ENCODE peak calls at places on chromosomes 4 and X, in seven cellular contexts. One of them, this sample, is unnamed.
A peak's percentile ranks its signal among the peaks of the same experiment; 100 is the strongest.

GRCh38 chr4:93396274-93396673 is 432.3 kb upstream of the ATOH1 start:
- DNase-seq in upper lobe of right lung: no peak
- DNase-seq in stimulated activated CD4-positive, alpha-beta T cell treated with anti-CD3 and anti-CD28 coated beads, TNF-alpha, amount 100 ng/mL, for 4 hours: no peak
- DNase-seq in omental fat pad: no peak
- DNase-seq in mucosa of descending colon: no peak
- DNase-seq in neuronal stem cell: no peak
- DNase-seq in astrocyte of the spinal cord: peak; percentile 73
- DNase-seq in this sample: no peak

GRCh38 chr4:108399610-108400265 is 220.6 kb upstream of the RPL34 start:
- DNase-seq in omental fat pad: no peak
- DNase-seq in upper lobe of right lung: no peak
- DNase-seq in stimulated activated CD4-positive, alpha-beta T cell treated with anti-CD3 and anti-CD28 coated beads, TNF-alpha, amount 100 ng/mL, for 4 hours: no peak
- DNase-seq in mucosa of descending colon: no peak
- DNase-seq in astrocyte of the spinal cord: no peak
- DNase-seq in neuronal stem cell: no peak
- DNase-seq in this sample: no peak

GRCh38 chrX:72142094-72142843 is 10.6 kb upstream of the RTL5 start:
- DNase-seq in astrocyte of the spinal cord: no peak
- DNase-seq in stimulated activated CD4-positive, alpha-beta T cell treated with anti-CD3 and anti-CD28 coated beads, TNF-alpha, amount 100 ng/mL, for 4 hours: no peak
- DNase-seq in mucosa of descending colon: no peak
- DNase-seq in upper lobe of right lung: no peak
- DNase-seq in omental fat pad: no peak
- DNase-seq in neuronal stem cell: peak; percentile 51
- DNase-seq in this sample: no peak

GRCh38 chrX:134600714-134601113 is 57.6 kb downstream of the PLAC1 start:
- DNase-seq in neuronal stem cell: no peak
- DNase-seq in omental fat pad: no peak
- DNase-seq in mucosa of descending colon: no peak
- DNase-seq in stimulated activated CD4-positive, alpha-beta T cell treated with anti-CD3 and anti-CD28 coated beads, TNF-alpha, amount 100 ng/mL, for 4 hours: no peak
- DNase-seq in astrocyte of the spinal cord: peak; percentile 59
- DNase-seq in upper lobe of right lung: no peak
- DNase-seq in this sample: no peak

GRCh38 chrX:16573781-16574180 is 76.2 kb upstream of the S100G start:
- DNase-seq in mucosa of descending colon: no peak
- DNase-seq in astrocyte of the spinal cord: peak; percentile 55
- DNase-seq in upper lobe of right lung: no peak
- DNase-seq in omental fat pad: no peak
- DNase-seq in stimulated activated CD4-positive, alpha-beta T cell treated with anti-CD3 and anti-CD28 coated beads, TNF-alpha, amount 100 ng/mL, for 4 hours: no peak
- DNase-seq in neuronal stem cell: no peak
- DNase-seq in this sample: no peak

GRCh38 chr4:41256131-41256739 is 493 bp upstream of the UCHL1 start:
- DNase-seq in upper lobe of right lung: no peak
- DNase-seq in mucosa of descending colon: no peak
- DNase-seq in omental fat pad: no peak
- DNase-seq in stimulated activated CD4-positive, alpha-beta T cell treated with anti-CD3 and anti-CD28 coated beads, TNF-alpha, amount 100 ng/mL, for 4 hours: no peak
- DNase-seq in neuronal stem cell: peak; percentile 31
- DNase-seq in astrocyte of the spinal cord: peak; percentile 61
- DNase-seq in this sample: no peak

GRCh38 chr4:8082517-8083055 is 76.0 kb downstream of the ABLIM2 start:
- DNase-seq in omental fat pad: no peak
- DNase-seq in astrocyte of the spinal cord: peak; percentile 1
- DNase-seq in mucosa of descending colon: no peak
- DNase-seq in stimulated activated CD4-positive, alpha-beta T cell treated with anti-CD3 and anti-CD28 coated beads, TNF-alpha, amount 100 ng/mL, for 4 hours: no peak
- DNase-seq in neuronal stem cell: no peak
- DNase-seq in upper lobe of right lung: no peak
- DNase-seq in this sample: no peak

GRCh38 chr4:84796388-84796787 is 170.1 kb downstream of the WDFY3 start:
- DNase-seq in neuronal stem cell: no peak
- DNase-seq in astrocyte of the spinal cord: peak; percentile 17
- DNase-seq in upper lobe of right lung: no peak
- DNase-seq in stimulated activated CD4-positive, alpha-beta T cell treated with anti-CD3 and anti-CD28 coated beads, TNF-alpha, amount 100 ng/mL, for 4 hours: no peak
- DNase-seq in mucosa of descending colon: no peak
- DNase-seq in omental fat pad: no peak
- DNase-seq in this sample: no peak

GRCh38 chr4:113899260-113900177 is 79.9 kb downstream of the ARSJ start:
- DNase-seq in neuronal stem cell: no peak
- DNase-seq in omental fat pad: no peak
- DNase-seq in astrocyte of the spinal cord: no peak
- DNase-seq in upper lobe of right lung: no peak
- DNase-seq in stimulated activated CD4-positive, alpha-beta T cell treated with anti-CD3 and anti-CD28 coated beads, TNF-alpha, amount 100 ng/mL, for 4 hours: no peak
- DNase-seq in mucosa of descending colon: no peak
- DNase-seq in this sample: no peak

GRCh38 chr4:15366660-15367059 is 61.2 kb upstream of the C1QTNF7 start:
- DNase-seq in omental fat pad: no peak
- DNase-seq in mucosa of descending colon: no peak
- DNase-seq in upper lobe of right lung: no peak
- DNase-seq in stimulated activated CD4-positive, alpha-beta T cell treated with anti-CD3 and anti-CD28 coated beads, TNF-alpha, amount 100 ng/mL, for 4 hours: no peak
- DNase-seq in astrocyte of the spinal cord: no peak
- DNase-seq in neuronal stem cell: no peak
- DNase-seq in this sample: no peak

GRCh38 chrX:24148535-24149345 is 789 bp upstream of the ZFX start:
- DNase-seq in neuronal stem cell: peak; percentile 1
- DNase-seq in stimulated activated CD4-positive, alpha-beta T cell treated with anti-CD3 and anti-CD28 coated beads, TNF-alpha, amount 100 ng/mL, for 4 hours: no peak
- DNase-seq in upper lobe of right lung: no peak
- DNase-seq in omental fat pad: no peak
- DNase-seq in mucosa of descending colon: no peak
- DNase-seq in astrocyte of the spinal cord: peak; percentile 48
- DNase-seq in this sample: peak; percentile 66

GRCh38 chrX:79623098-79623762 is 256.1 kb upstream of the ITM2A start:
- DNase-seq in upper lobe of right lung: no peak
- DNase-seq in stimulated activated CD4-positive, alpha-beta T cell treated with anti-CD3 and anti-CD28 coated beads, TNF-alpha, amount 100 ng/mL, for 4 hours: no peak
- DNase-seq in neuronal stem cell: no peak
- DNase-seq in astrocyte of the spinal cord: no peak
- DNase-seq in mucosa of descending colon: no peak
- DNase-seq in omental fat pad: no peak
- DNase-seq in this sample: no peak

GRCh38 chr4:169724251-169724650 is 33.5 kb downstream of the HPF1 start:
- DNase-seq in upper lobe of right lung: no peak
- DNase-seq in omental fat pad: no peak
- DNase-seq in mucosa of descending colon: no peak
- DNase-seq in stimulated activated CD4-positive, alpha-beta T cell treated with anti-CD3 and anti-CD28 coated beads, TNF-alpha, amount 100 ng/mL, for 4 hours: no peak
- DNase-seq in astrocyte of the spinal cord: peak; percentile 33
- DNase-seq in neuronal stem cell: no peak
- DNase-seq in this sample: no peak

GRCh38 chr4:24002641-24002966 is 112.8 kb upstream of the PPARGC1A start:
- DNase-seq in astrocyte of the spinal cord: no peak
- DNase-seq in stimulated activated CD4-positive, alpha-beta T cell treated with anti-CD3 and anti-CD28 coated beads, TNF-alpha, amount 100 ng/mL, for 4 hours: no peak
- DNase-seq in neuronal stem cell: no peak
- DNase-seq in omental fat pad: no peak
- DNase-seq in upper lobe of right lung: no peak
- DNase-seq in mucosa of descending colon: no peak
- DNase-seq in this sample: no peak

GRCh38 chr4:25163216-25163615 is 3.0 kb upstream of the SEPSECS start:
- DNase-seq in astrocyte of the spinal cord: no peak
- DNase-seq in omental fat pad: no peak
- DNase-seq in upper lobe of right lung: no peak
- DNase-seq in neuronal stem cell: no peak
- DNase-seq in mucosa of descending colon: no peak
- DNase-seq in stimulated activated CD4-positive, alpha-beta T cell treated with anti-CD3 and anti-CD28 coated beads, TNF-alpha, amount 100 ng/mL, for 4 hours: no peak
- DNase-seq in this sample: no peak

GRCh38 chr4:183402771-183403170 is 41.7 kb upstream of the CDKN2AIP start:
- DNase-seq in omental fat pad: no peak
- DNase-seq in upper lobe of right lung: no peak
- DNase-seq in astrocyte of the spinal cord: no peak
- DNase-seq in mucosa of descending colon: no peak
- DNase-seq in neuronal stem cell: no peak
- DNase-seq in stimulated activated CD4-positive, alpha-beta T cell treated with anti-CD3 and anti-CD28 coated beads, TNF-alpha, amount 100 ng/mL, for 4 hours: no peak
- DNase-seq in this sample: no peak

GRCh38 chrX:10725071-10725470 is 104.7 kb upstream of the MID1 start:
- DNase-seq in upper lobe of right lung: no peak
- DNase-seq in neuronal stem cell: no peak
- DNase-seq in omental fat pad: no peak
- DNase-seq in stimulated activated CD4-positive, alpha-beta T cell treated with anti-CD3 and anti-CD28 coated beads, TNF-alpha, amount 100 ng/mL, for 4 hours: no peak
- DNase-seq in mucosa of descending colon: no peak
- DNase-seq in astrocyte of the spinal cord: no peak
- DNase-seq in this sample: no peak

GRCh38 chrX:69229436-69229835 is 64.2 kb upstream of the PJA1 start:
- DNase-seq in omental fat pad: no peak
- DNase-seq in mucosa of descending colon: no peak
- DNase-seq in upper lobe of right lung: no peak
- DNase-seq in stimulated activated CD4-positive, alpha-beta T cell treated with anti-CD3 and anti-CD28 coated beads, TNF-alpha, amount 100 ng/mL, for 4 hours: no peak
- DNase-seq in astrocyte of the spinal cord: peak; percentile 14
- DNase-seq in neuronal stem cell: no peak
- DNase-seq in this sample: no peak

GRCh38 chr4:16418814-16419213 is 192.5 kb upstream of the TAPT1 start:
- DNase-seq in upper lobe of right lung: no peak
- DNase-seq in omental fat pad: no peak
- DNase-seq in mucosa of descending colon: no peak
- DNase-seq in neuronal stem cell: no peak
- DNase-seq in astrocyte of the spinal cord: peak; percentile 73
- DNase-seq in stimulated activated CD4-positive, alpha-beta T cell treated with anti-CD3 and anti-CD28 coated beads, TNF-alpha, amount 100 ng/mL, for 4 hours: no peak
- DNase-seq in this sample: no peak

GRCh38 chr4:53579826-53580225 is 11.5 kb downstream of the LNX1 start:
- DNase-seq in upper lobe of right lung: no peak
- DNase-seq in omental fat pad: no peak
- DNase-seq in neuronal stem cell: no peak
- DNase-seq in stimulated activated CD4-positive, alpha-beta T cell treated with anti-CD3 and anti-CD28 coated beads, TNF-alpha, amount 100 ng/mL, for 4 hours: no peak
- DNase-seq in astrocyte of the spinal cord: no peak
- DNase-seq in mucosa of descending colon: no peak
- DNase-seq in this sample: no peak

GRCh38 chrX:5113128-5113527 is 1115.5 kb downstream of the NLGN4X start:
- DNase-seq in neuronal stem cell: no peak
- DNase-seq in omental fat pad: no peak
- DNase-seq in upper lobe of right lung: no peak
- DNase-seq in astrocyte of the spinal cord: peak; percentile 3
- DNase-seq in stimulated activated CD4-positive, alpha-beta T cell treated with anti-CD3 and anti-CD28 coated beads, TNF-alpha, amount 100 ng/mL, for 4 hours: no peak
- DNase-seq in mucosa of descending colon: no peak
- DNase-seq in this sample: no peak

GRCh38 chrX:133921764-133922389 is 63.5 kb downstream of the GPC3 start:
- DNase-seq in mucosa of descending colon: no peak
- DNase-seq in neuronal stem cell: peak; percentile 29
- DNase-seq in upper lobe of right lung: peak; percentile 64
- DNase-seq in stimulated activated CD4-positive, alpha-beta T cell treated with anti-CD3 and anti-CD28 coated beads, TNF-alpha, amount 100 ng/mL, for 4 hours: no peak
- DNase-seq in omental fat pad: no peak
- DNase-seq in astrocyte of the spinal cord: no peak
- DNase-seq in this sample: peak; percentile 47

GRCh38 chr4:81065446-81065845 is 34.9 kb downstream of the BMP3 start:
- DNase-seq in omental fat pad: no peak
- DNase-seq in mucosa of descending colon: no peak
- DNase-seq in upper lobe of right lung: no peak
- DNase-seq in astrocyte of the spinal cord: no peak
- DNase-seq in neuronal stem cell: no peak
- DNase-seq in stimulated activated CD4-positive, alpha-beta T cell treated with anti-CD3 and anti-CD28 coated beads, TNF-alpha, amount 100 ng/mL, for 4 hours: no peak
- DNase-seq in this sample: no peak

GRCh38 chrX:86047174-86047991 is at the start of gene CHM:
- DNase-seq in omental fat pad: peak; percentile 29
- DNase-seq in astrocyte of the spinal cord: peak; percentile 89
- DNase-seq in mucosa of descending colon: peak; percentile 61
- DNase-seq in upper lobe of right lung: peak; percentile 64
- DNase-seq in stimulated activated CD4-positive, alpha-beta T cell treated with anti-CD3 and anti-CD28 coated beads, TNF-alpha, amount 100 ng/mL, for 4 hours: peak; percentile 17
- DNase-seq in neuronal stem cell: peak; percentile 50
- DNase-seq in this sample: peak; percentile 21

GRCh38 chr4:48100248-48100647 is 33.8 kb downstream of the TXK start:
- DNase-seq in stimulated activated CD4-positive, alpha-beta T cell treated with anti-CD3 and anti-CD28 coated beads, TNF-alpha, amount 100 ng/mL, for 4 hours: no peak
- DNase-seq in astrocyte of the spinal cord: no peak
- DNase-seq in upper lobe of right lung: no peak
- DNase-seq in neuronal stem cell: no peak
- DNase-seq in mucosa of descending colon: no peak
- DNase-seq in omental fat pad: no peak
- DNase-seq in this sample: no peak

GRCh38 chrX:154431321-154431720 is 2.8 kb downstream of the ATP6AP1 start:
- DNase-seq in upper lobe of right lung: peak; percentile 77
- DNase-seq in neuronal stem cell: no peak
- DNase-seq in stimulated activated CD4-positive, alpha-beta T cell treated with anti-CD3 and anti-CD28 coated beads, TNF-alpha, amount 100 ng/mL, for 4 hours: no peak
- DNase-seq in mucosa of descending colon: peak; percentile 55
- DNase-seq in omental fat pad: no peak
- DNase-seq in astrocyte of the spinal cord: no peak
- DNase-seq in this sample: no peak

GRCh38 chr4:78922207-78922606 is 17.0 kb downstream of the PAQR3 start:
- DNase-seq in astrocyte of the spinal cord: peak; percentile 39
- DNase-seq in upper lobe of right lung: no peak
- DNase-seq in stimulated activated CD4-positive, alpha-beta T cell treated with anti-CD3 and anti-CD28 coated beads, TNF-alpha, amount 100 ng/mL, for 4 hours: no peak
- DNase-seq in mucosa of descending colon: no peak
- DNase-seq in neuronal stem cell: no peak
- DNase-seq in omental fat pad: no peak
- DNase-seq in this sample: no peak

GRCh38 chr4:52641853-52642563 is 17.1 kb downstream of the USP46 start:
- DNase-seq in mucosa of descending colon: no peak
- DNase-seq in omental fat pad: no peak
- DNase-seq in stimulated activated CD4-positive, alpha-beta T cell treated with anti-CD3 and anti-CD28 coated beads, TNF-alpha, amount 100 ng/mL, for 4 hours: no peak
- DNase-seq in neuronal stem cell: no peak
- DNase-seq in astrocyte of the spinal cord: peak; percentile 35
- DNase-seq in upper lobe of right lung: no peak
- DNase-seq in this sample: no peak

GRCh38 chr4:26267087-26267486 is 53.7 kb upstream of the RBPJ start:
- DNase-seq in mucosa of descending colon: no peak
- DNase-seq in neuronal stem cell: no peak
- DNase-seq in upper lobe of right lung: no peak
- DNase-seq in omental fat pad: no peak
- DNase-seq in astrocyte of the spinal cord: no peak
- DNase-seq in stimulated activated CD4-positive, alpha-beta T cell treated with anti-CD3 and anti-CD28 coated beads, TNF-alpha, amount 100 ng/mL, for 4 hours: no peak
- DNase-seq in this sample: no peak

This sample was measured in stimulated activated effector memory CD8-positive, alpha-beta T cell treated with anti-CD3 and anti-CD28 coated beads, Interleukin-12 subunit alpha, Interleukin-12 subunit beta, amount 100 ng/mL, for 72 hours.